ENCODE peak calls at places on chromosomes 16 and 17, in six cellular contexts. W is OCI-LY7, M is transverse colon, U is tibial artery, T is pancreas, V is tibial nerve. I is an unnamed sample. For H3K9me3, the result is how much of the 10 kb centered on the place peaks cover.

GRCh38 chr16:8920676-8921625 is 38.8 kb downstream of the LITAFD start:
- DNase-seq in M (no peak), V (no peak), U (no peak), T (no peak), W (no peak), I (no peak)

GRCh38 chr17:77728022-77728671 is 230.4 kb upstream of the TNRC6C start:
- DNase-seq in T (no peak), U (peak), M (no peak), W (peak), V (peak), I (peak)

GRCh38 chr16:22014271-22014873 is 6.5 kb downstream of the MOSMO start:
- DNase-seq in T (no peak), W (peak), V (no peak), M (no peak), U (no peak), I (no peak)

GRCh38 chr17:73358668-73359067 is 46.9 kb upstream of the CDC42EP4 start:
- DNase-seq in T (peak), U (no peak), M (no peak), W (no peak), V (no peak), I (no peak)

GRCh38 chr17:31251075-31251474 is 46.0 kb downstream of the OMG start:
- DNase-seq in V (no peak), T (no peak), U (no peak), M (no peak), W (no peak), I (no peak)

GRCh38 chr17:41404024-41404651 is 6.7 kb upstream of the KRT31 start:
- DNase-seq in U (no peak), M (no peak), V (no peak), T (no peak), W (no peak), I (no peak)

GRCh38 chr16:49484454-49484853 is 110.8 kb downstream of the C16orf78 start:
- DNase-seq in M (peak), U (peak), W (peak), T (peak), V (peak), I (peak)

GRCh38 chr17:79813826-79814623 is 17.1 kb upstream of the CBX8 start:
- DNase-seq in V (no peak), W (no peak), U (no peak), M (no peak), T (no peak), I (no peak)

GRCh38 chr16:12613131-12613991 is 190.3 kb downstream of the CPPED1 start:
- DNase-seq in U (no peak), M (peak), T (no peak), V (no peak), W (no peak), I (no peak)

GRCh38 chr17:40813804-40814203 is 8.6 kb downstream of the KRT10 start:
- DNase-seq in V (no peak), M (no peak), T (no peak), W (no peak), U (no peak), I (no peak)

GRCh38 chr17:17568772-17569195 is 22.7 kb downstream of the PEMT start:
- DNase-seq in V (peak), U (no peak), M (peak), T (peak), W (peak), I (peak)

GRCh38 chr17:44655983-44656700 is at the start of gene MEIOC:
- DNase-seq in U (no peak), M (no peak), V (no peak), W (peak), T (no peak), I (no peak)

GRCh38 chr16:5216681-5217080 is 119.1 kb upstream of the EEF2KMT start:
- DNase-seq in U (no peak), V (no peak), M (no peak), T (no peak), W (no peak), I (no peak)

GRCh38 chr16:11361751-11362742 is 16.8 kb downstream of the RMI2 start:
- DNase-seq in M (no peak), W (peak), U (no peak), V (no peak), T (no peak), I (no peak)

GRCh38 chr16:81779540-81780320 is 639 bp downstream of the PLCG2 start:
- DNase-seq in M (peak), U (no peak), W (no peak), T (peak), V (no peak), I (peak)

GRCh38 chr17:34675605-34676004 is 96.2 kb downstream of the TMEM132E start:
- DNase-seq in M (no peak), U (no peak), W (no peak), T (no peak), V (no peak), I (no peak)

GRCh38 chr17:40726919-40727318 is 23.4 kb upstream of the KRT24 start:
- DNase-seq in W (peak), M (no peak), U (no peak), V (no peak), T (no peak), I (no peak)

GRCh38 chr16:82134884-82135283 is 35.1 kb downstream of the MPHOSPH6 start:
- DNase-seq in W (no peak), M (no peak), V (no peak), T (no peak), U (no peak), I (no peak)

GRCh38 chr16:9465150-9465549 is 373.7 kb downstream of the HAPSTR1 start:
- DNase-seq in U (no peak), V (no peak), M (no peak), W (no peak), T (no peak), I (no peak)

GRCh38 chr16:24010440-24011089 is 174.8 kb downstream of the PRKCB start:
- DNase-seq in U (peak), W (peak), V (peak), M (peak), T (peak), I (peak)

GRCh38 chr16:17233301-17234002 is 237.3 kb downstream of the XYLT1 start:
- DNase-seq in M (no peak), V (no peak), W (no peak), U (no peak), T (no peak), I (no peak)
- H3K4me3 ChIP-seq in M (no peak), V (no peak), W (no peak), U (no peak), T (no peak), I (no peak)

DNA sequence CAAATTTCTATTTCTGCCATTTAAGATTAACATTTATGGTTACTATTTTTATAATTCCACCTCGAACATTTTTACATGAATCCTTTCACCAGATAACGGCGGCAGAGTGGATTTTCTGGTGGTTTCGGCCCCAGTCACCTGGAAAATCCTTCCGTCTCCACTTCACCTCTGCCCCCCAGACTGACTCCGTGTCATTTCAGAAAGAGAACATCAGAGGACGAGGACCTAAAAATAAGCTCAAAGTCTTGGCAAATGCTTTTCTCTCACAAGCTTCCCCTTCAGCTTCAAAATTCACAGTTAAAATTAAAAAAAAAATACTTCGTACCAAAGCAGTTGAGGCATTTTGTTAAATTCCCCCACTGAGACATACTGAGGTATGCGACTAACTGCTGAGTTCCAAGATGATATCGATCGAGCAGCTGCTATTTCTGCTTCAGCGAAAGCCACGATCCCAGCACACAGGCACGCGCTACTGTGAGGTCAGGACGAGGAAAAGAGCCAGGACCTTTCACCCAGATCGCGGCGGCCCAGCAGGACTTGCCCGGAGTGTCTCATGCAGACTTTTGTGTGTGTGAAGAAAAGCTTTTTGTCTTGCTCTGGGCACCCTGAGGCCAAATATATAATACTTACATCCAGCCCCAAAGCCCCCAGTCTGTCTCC is 36.8 kb downstream of the ASPA start:
- DNase-seq in W (no peak), T (peak), M (peak), V (peak), U (peak), I (peak)
- H3K27ac ChIP-seq in W (no peak), T (peak), M (peak), V (peak), U (peak), I (peak)

DNA sequence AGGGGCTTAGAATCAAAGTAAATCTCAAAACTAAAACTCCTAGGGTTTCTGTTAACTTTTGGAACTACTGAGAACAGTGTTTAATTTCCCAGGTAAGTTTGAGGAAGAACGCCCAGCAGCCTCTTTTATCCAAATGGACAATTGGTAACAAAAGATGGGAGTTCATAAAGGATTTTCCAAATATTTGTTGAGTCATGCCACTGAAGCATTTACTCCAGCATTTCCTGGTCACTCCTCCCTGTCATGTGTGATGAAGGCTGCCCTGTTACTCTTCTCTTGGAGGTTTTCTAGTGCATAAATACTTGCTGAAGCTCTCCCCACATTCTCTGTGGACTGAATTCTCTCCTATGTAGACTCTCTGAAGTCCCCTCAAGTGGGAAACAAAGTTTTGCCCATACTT is 16.5 kb downstream of the ZNF75A start:
- DNase-seq in V (no peak), W (no peak), U (no peak), M (no peak), T (no peak), I (no peak)
- H3K9me3 ChIP-seq in V (under half), W (under half), U (under half), M (half or more), T (under half), I (under half)

GRCh38 chr16:72008424-72009216 is at the start of gene DHODH:
- DNase-seq in W (peak), M (peak), T (peak), V (peak), U (peak), I (peak)
- H3K4me3 ChIP-seq in W (peak), M (peak), T (peak), V (peak), U (peak), I (peak)

DNA sequence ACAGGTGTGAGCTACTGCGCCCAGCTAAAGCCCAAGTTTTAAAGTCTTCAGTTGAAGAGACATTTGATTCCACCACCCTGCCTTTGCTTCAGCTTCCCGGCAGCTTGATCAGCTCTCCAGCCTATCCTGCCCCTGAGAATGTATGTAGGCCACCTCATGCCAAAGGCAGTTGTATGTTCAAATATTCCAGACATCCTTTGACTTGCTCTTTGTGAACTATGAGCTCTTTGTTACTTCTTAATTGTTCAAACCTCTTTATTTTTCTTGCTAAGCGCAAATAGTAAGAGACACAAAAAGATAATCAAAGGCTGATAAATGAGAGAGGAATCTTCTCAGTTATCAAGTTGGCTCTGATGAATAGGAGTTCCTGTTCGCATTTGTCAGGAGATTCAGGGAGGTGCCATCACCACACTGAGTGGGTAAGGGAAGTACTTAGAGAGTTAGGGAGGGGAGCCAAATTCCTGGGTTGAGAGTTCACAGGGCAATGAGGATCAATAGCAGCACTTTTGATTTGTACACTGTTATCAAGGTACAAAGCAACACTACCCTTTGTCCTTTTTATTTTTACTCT is 32.0 kb upstream of the SUPT4H1 start:
- DNase-seq in M (no peak), T (no peak), W (no peak), U (no peak), V (no peak), I (no peak)
- H3K27ac ChIP-seq in M (peak), T (no peak), W (no peak), U (no peak), V (no peak), I (no peak)

DNA sequence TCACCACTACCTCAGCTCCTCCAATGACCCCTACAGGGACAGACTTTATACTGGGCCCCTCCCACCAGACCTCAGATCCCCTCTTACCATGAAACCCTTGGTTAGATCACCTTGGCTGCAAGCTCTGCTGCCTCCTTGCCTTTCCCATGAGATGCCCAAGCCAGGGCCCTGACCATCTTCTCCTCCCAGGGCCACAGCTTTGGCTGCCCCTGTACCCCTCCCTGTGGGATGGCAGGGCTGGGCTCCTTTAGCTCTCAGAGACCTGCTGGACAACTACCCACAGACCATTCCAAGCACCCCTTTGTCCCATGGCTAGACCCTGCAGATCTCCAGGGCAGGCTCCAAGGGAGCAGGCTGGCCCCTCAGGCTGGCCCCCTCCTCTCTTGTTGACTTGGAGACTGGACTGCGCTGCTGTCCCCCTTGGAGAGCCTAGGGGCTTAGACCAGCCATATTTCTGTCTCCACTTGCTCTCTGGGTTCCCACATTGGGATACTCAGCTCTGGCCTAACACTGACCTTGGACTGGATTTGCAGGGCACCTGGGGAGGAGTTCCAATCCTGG is 1692.7 kb downstream of the TP53TG3F start:
- DNase-seq in W (no peak), U (no peak), V (no peak), M (no peak), T (no peak), I (no peak)
- H3K9me3 ChIP-seq in W (under half), U (under half), V (under half), M (under half), T (under half), I (under half)